ENCODE peak calls at places on chromosomes 13 and 19, in seven cellular contexts. S is AG04450, G is K562, C is thoracic aorta, N is pancreas, H is upper lobe of right lung, D is body of pancreas. W is an unnamed sample.

GRCh38 chr19:49339364-49340068 is 4.3 kb downstream of the CD37 start:
- DNase-seq in C (peak), N (peak), D (peak), H (peak), G (peak), S (peak), W (peak)

GRCh38 chr13:20716951-20717350 is 13.5 kb downstream of the IL17D start:
- DNase-seq in D (no peak), N (no peak), H (no peak), G (no peak), S (no peak), C (no peak), W (no peak)

GRCh38 chr13:84994582-84994981 is 804.6 kb downstream of the SLITRK6 start:
- DNase-seq in N (no peak), G (no peak), C (no peak), S (no peak), H (no peak), D (no peak), W (no peak)

GRCh38 chr13:105908581-105908980 is 626.9 kb downstream of the EFNB2 start:
- DNase-seq in G (no peak), H (no peak), D (no peak), S (no peak), N (no peak), C (no peak), W (no peak)

GRCh38 chr13:42174344-42175162 is 97.4 kb upstream of the AKAP11 start:
- DNase-seq in S (peak), D (no peak), G (peak), H (no peak), C (no peak), N (no peak), W (peak)

GRCh38 chr19:38211206-38211605 is 12.8 kb downstream of the DPF1 start:
- DNase-seq in S (no peak), C (no peak), G (no peak), D (no peak), N (no peak), H (no peak), W (no peak)

GRCh38 chr13:20390526-20391175 is 135.0 kb downstream of the CRYL1 start:
- DNase-seq in H (no peak), D (no peak), C (no peak), N (no peak), S (no peak), G (no peak), W (no peak)

GRCh38 chr13:107845911-107846310 is 369.4 kb downstream of the LIG4 start:
- DNase-seq in S (no peak), G (no peak), D (no peak), N (no peak), C (no peak), H (no peak), W (no peak)

GRCh38 chr19:29289020-29289419 is 76.1 kb upstream of the UQCRFS1 start:
- DNase-seq in D (no peak), C (no peak), G (no peak), H (peak), S (no peak), N (no peak), W (no peak)

GRCh38 chr19:6239401-6239844 is 40.4 kb downstream of the MLLT1 start:
- DNase-seq in G (no peak), N (peak), C (no peak), S (no peak), D (no peak), H (peak), W (peak)

GRCh38 chr13:105969761-105970160 is 565.7 kb downstream of the EFNB2 start:
- DNase-seq in C (no peak), S (no peak), D (no peak), H (no peak), N (no peak), G (no peak), W (peak)

GRCh38 chr19:32224371-32225244 is 120.8 kb upstream of the ZNF507 start:
- DNase-seq in C (no peak), D (peak), S (no peak), G (peak), N (peak), H (peak), W (peak)

GRCh38 chr13:24747248-24748151 is 16.5 kb upstream of the RNF17 start:
- DNase-seq in H (peak), N (no peak), S (no peak), C (no peak), D (no peak), G (no peak), W (no peak)

DNA sequence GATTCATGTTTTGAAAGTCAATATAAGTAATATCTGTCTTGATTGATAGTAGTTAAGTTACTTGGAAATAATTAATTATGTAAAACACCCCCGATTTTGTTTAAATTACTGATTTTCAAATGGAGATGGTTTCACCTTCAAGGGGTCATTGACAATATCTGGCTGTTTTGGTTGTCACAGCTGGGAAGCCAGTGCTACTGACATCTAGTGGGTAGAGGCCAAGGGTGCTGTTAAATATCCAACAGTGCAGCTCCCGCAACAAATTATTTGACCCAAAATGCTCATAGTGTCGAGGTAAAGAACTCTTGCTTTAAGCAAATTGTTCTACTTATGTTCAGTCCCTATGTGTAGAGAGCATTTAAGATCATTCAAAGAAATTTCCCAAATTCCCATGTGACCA is 50.6 kb upstream of the PCDH20 start:
- DNase-seq in D (no peak), G (no peak), N (no peak), C (no peak), H (no peak), S (no peak), W (no peak)
- TF ChIP-seq CTCF in D (no peak), G (no peak), N (no peak), C (no peak), H (peak), S (no peak), W (no peak)

GRCh38 chr19:53520547-53521372 is 17.2 kb upstream of the ZNF331 start:
- DNase-seq in N (peak), H (peak), C (peak), S (peak), G (peak), D (peak), W (peak)

GRCh38 chr19:53518716-53519115 is 19.2 kb upstream of the ZNF331 start:
- DNase-seq in C (no peak), D (no peak), G (no peak), S (no peak), H (no peak), N (no peak), W (no peak)

GRCh38 chr19:53519431-53519830 is 18.5 kb upstream of the ZNF331 start:
- DNase-seq in D (no peak), C (no peak), S (no peak), N (no peak), H (no peak), G (no peak), W (no peak)

GRCh38 chr19:53520163-53520546 is 17.8 kb upstream of the ZNF331 start:
- DNase-seq in N (no peak), C (no peak), S (no peak), D (no peak), G (no peak), H (no peak), W (no peak)

DNA sequence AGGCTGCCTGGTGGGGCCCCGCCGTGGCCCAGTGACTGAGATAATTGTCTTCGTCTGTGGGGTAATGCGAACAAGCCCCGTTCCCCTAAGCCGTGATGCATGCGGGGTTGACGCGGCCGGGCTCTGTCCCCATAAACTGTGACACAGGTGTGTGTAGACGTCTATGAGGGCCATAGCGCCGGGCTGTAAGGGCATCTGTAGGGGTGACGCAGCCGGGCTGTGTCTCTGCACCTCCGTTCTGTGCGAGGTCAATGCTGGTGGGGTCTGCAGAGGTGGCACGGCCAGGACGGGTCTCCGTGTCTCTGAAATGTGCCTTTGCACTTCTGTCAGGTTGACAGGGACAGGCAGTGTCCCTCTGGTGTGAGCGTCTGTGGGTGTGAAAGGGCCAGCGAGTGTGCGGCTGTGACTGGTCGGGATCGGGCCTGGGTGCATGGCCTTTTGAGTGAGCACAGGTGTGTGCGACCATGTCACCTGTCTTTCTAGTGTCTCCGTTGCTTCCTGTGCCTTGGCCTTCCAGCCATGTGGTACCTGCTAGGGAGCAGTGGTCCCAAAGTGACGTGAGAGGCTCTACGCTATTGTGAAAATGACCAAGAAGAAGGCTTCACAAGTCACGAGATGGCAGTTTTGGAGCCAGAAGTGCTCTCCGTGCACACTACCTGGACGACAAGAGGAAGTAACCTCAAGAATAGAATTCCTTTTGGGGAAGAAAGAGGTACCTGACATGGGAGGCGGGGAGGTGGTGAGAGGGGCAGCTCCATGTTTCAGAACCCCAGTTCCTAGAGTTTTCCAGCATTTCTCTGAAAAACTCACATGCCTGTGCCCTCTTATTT is 16.4 kb upstream of the ZNF331 start:
- DNase-seq in G (no peak), S (no peak), H (no peak), N (peak), C (no peak), D (no peak), W (no peak)
- H3K4me3 ChIP-seq in G (peak), S (peak), H (peak), N (peak), C (peak), D (no peak), W (peak)

DNA sequence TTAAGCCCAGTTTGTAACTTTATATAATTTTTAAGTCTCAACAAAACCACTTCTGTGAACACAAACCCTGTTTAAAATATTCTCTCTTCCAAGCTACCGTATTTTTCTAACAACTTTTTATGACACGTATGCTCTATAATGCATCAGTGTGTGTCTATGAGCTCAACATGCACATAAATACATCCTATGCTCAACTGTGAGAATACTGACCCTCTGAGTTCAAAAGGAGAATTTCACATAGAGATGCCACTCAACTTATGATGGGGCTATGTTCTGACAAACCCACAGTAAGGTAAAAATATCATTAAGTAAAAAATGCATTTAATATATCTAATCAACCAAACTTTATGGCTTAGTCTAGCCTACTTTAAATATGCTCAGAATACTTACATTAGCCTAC is 1139.7 kb upstream of the SPRY2 start:
- DNase-seq in G (no peak), H (no peak), S (no peak), D (no peak), C (no peak), N (no peak), W (no peak)
- TF ChIP-seq CTCF in G (no peak), H (no peak), S (no peak), D (peak), C (no peak), N (no peak), W (no peak)

DNA sequence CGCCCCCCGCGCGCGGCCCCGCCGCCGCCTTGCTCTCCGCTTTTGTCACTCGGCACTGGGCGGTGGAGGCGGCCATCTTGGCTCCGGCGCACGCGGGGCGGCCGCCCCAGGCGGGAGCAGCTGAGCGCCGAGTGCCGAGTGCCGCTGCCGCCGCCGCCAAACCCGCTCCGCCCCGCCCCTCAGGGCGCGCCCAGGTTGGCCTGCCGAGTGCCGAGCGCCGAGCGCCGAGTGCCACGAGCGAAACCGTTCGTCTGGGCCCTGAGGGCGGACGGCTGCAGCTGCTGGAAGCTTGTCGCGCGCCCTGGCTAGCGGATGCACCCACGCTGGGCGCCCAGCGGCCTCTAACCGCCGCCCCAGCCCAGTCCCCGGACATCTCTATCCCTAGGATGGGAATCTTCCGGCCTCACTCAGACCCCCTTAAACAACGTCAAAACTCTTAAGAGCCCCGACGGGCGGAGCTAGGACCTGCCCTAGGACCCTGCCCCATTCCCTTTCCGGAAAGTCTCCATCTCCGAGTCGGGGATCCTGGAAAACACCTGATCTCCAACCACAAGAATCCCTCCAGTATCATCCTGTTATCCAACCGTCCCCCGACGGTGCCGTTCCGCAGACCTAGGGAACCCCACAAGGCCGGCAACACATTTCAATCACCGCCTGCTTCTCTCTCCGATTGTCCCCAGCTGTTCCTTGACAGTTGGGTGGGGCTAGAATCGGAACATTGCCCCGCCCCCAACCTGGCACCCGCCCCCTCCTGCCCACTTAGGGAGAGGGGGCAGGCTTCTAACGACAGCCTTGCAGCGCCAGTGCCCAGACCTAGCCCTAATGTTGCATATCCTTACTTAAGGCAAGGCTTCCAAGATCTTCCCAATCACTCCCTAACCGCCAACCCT is 14.1 kb upstream of the AKAP8L start:
- DNase-seq in H (peak), G (peak), N (peak), C (peak), D (peak), S (peak), W (peak)
- H3K4me3 ChIP-seq in H (peak), G (peak), N (peak), C (peak), D (peak), S (peak), W (peak)

GRCh38 chr19:21850636-21851255 is 14.8 kb upstream of the ZNF43 start:
- DNase-seq in S (no peak), C (no peak), N (no peak), D (no peak), H (no peak), G (no peak), W (no peak)

GRCh38 chr19:21856751-21857150 is 20.8 kb upstream of the ZNF43 start:
- DNase-seq in G (no peak), S (no peak), C (no peak), H (no peak), D (no peak), N (no peak), W (no peak)

GRCh38 chr19:21848706-21849105 is 12.7 kb upstream of the ZNF43 start:
- DNase-seq in S (peak), H (no peak), G (no peak), D (no peak), C (no peak), N (no peak), W (peak)

DNA sequence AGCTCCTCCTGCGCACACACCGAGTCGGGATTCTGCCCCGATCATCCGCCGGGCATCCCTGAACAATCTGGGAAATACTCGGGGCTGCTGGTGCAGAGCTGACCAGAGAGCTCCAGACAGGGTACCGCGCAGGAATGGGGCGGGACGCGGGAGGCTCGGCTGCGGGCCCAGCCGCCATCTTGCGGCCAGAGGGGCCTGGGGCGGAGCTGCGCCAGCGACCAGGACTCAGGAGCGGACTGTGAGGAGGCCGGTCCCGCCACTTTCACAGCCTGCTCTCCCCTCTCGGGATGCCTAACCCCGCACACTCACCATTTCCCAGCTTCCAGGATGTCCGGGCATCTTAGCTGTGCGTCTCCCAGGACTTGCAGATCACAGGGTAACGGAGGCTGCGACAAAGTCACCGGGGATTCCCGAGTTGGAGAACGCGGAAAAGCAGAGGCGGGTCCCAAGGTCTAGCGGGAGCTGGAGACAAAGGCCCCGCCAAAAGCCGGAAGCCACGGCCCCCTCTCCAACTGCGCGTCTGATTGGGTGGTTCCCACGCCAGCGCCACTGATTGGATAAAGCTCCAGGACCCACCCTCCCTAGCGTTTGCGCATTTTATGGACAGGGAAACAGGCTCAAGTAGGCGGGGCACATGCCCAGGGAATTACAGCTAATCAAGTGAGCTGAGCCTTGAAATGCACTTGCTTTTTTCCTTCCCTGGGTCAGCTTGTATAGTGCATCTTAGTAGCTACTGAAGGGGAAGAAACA is 15.8 kb upstream of the ZNF43 start:
- DNase-seq in N (peak), D (peak), G (peak), H (peak), S (peak), C (peak), W (peak)
- TF ChIP-seq CTCF in N (no peak), D (no peak), G (no peak), H (no peak), S (no peak), C (no peak), W (no peak)

DNA sequence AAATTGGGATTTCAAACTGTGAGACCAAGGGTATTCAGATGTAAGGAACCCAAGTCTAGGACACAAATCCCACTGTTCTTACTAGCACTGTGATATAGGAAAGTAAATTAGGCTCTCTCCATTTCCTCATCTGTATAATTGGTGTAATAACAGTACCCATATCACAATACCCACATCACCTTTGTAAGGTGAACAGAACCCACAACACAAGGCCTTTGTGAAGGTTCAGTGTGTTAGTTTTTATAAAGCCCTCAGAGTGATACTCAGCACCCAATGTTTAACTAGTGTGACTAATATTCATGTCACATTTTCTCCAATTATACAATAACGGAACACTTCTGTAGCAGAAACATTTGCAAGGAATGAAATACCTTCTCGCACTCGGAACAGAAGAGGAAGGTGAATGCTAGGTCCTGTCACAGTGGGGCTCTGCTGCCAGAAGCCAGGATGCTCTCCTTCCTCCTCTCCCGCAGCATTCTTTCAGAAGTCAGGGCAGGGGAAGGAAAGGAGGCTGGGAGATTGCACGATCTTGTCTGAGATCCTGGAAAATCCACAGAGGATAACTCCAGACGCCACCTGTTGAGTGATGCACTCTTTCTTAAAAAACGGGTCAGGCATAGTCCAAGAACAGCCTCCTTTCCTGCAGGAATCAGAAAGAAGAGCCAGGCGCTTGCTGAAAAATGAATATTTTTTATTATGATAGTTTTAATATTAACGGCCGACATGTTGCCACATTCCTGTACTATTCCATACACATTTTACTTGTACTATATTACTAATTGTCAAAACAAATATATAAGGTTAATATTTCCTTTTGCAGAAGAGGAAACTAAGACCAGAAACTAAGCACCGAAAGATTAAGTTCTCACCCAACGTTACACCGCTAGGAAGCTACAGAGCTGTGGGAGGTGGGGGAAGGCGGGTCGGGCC is 762 bp downstream of the ZNF45 start:
- DNase-seq in C (no peak), G (peak), S (no peak), H (no peak), D (no peak), N (no peak), W (no peak)
- H3K4me3 ChIP-seq in C (peak), G (peak), S (peak), H (peak), D (peak), N (peak), W (peak)

GRCh38 chr19:44947041-44947581 is 1.3 kb downstream of the APOC2 start:
- DNase-seq in C (no peak), H (no peak), S (no peak), G (no peak), N (no peak), D (no peak), W (no peak)
- TF ChIP-seq CTCF in C (no peak), H (no peak), S (no peak), G (no peak), N (no peak), D (no peak), W (no peak)

GRCh38 chr19:57245066-57245465 is 4.6 kb downstream of the ZNF805 start:
- DNase-seq in N (no peak), C (no peak), G (no peak), S (no peak), D (no peak), H (no peak), W (no peak)
- H3K4me3 ChIP-seq in N (no peak), C (no peak), G (no peak), S (no peak), D (no peak), H (no peak), W (no peak)